ENCODE peak calls at places on chromosomes 16 and 17, in seven cellular contexts. F, Z, O, G, U, J and V are unnamed samples.

GRCh38 chr16:29710227-29711219 is 31.5 kb downstream of the QPRT start:
- DNase-seq in F (peak), Z (peak), O (no peak), G (peak), U (peak), J (no peak), V (peak)

GRCh38 chr16:46690281-46691178 is 1.1 kb downstream of the ORC6 start:
- DNase-seq in F (peak), Z (no peak), O (no peak), G (no peak), U (peak), J (no peak), V (peak)

GRCh38 chr16:73846292-73846849 is 450.2 kb upstream of the PSMD7 start:
- DNase-seq in F (no peak), Z (peak), O (peak), G (no peak), U (peak), J (peak), V (no peak)

GRCh38 chr16:86375370-86375769 is 135.0 kb upstream of the FOXF1 start:
- DNase-seq in F (peak), Z (no peak), O (no peak), G (no peak), U (no peak), J (no peak), V (peak)

GRCh38 chr17:32927724-32928526 is at the start of gene TMEM98:
- DNase-seq in F (peak), Z (peak), O (peak), G (no peak), U (peak), J (peak), V (peak)

GRCh38 chr16:82302007-82302733 is 132.1 kb upstream of the MPHOSPH6 start:
- DNase-seq in F (no peak), Z (peak), O (no peak), G (no peak), U (no peak), J (no peak), V (no peak)

GRCh38 chr17:1197781-1198490 is 18.2 kb upstream of the ABR start:
- DNase-seq in F (no peak), Z (no peak), O (no peak), G (peak), U (no peak), J (no peak), V (peak)

GRCh38 chr17:68646626-68647526 is 45.7 kb upstream of the FAM20A start:
- DNase-seq in F (no peak), Z (no peak), O (no peak), G (no peak), U (no peak), J (no peak), V (no peak)

GRCh38 chr17:77373298-77374169 is 232.8 kb downstream of the SEC14L1 start:
- DNase-seq in F (no peak), Z (peak), O (peak), G (peak), U (peak), J (no peak), V (peak)

GRCh38 chr16:814974-815373 is 14.4 kb upstream of the GNG13 start:
- DNase-seq in F (peak), Z (no peak), O (no peak), G (no peak), U (no peak), J (no peak), V (peak)

GRCh38 chr16:81694494-81695285 is 84.4 kb upstream of the PLCG2 start:
- DNase-seq in F (no peak), Z (no peak), O (no peak), G (no peak), U (no peak), J (no peak), V (no peak)

GRCh38 chr16:5634781-5635180 is 537.2 kb upstream of the EEF2KMT start:
- DNase-seq in F (no peak), Z (no peak), O (no peak), G (no peak), U (no peak), J (no peak), V (no peak)

GRCh38 chr16:54390095-54390494 is 103.5 kb upstream of the IRX3 start:
- DNase-seq in F (no peak), Z (no peak), O (no peak), G (no peak), U (no peak), J (no peak), V (no peak)

GRCh38 chr17:17892731-17893130 is 55.9 kb upstream of the SREBF1 start:
- DNase-seq in F (no peak), Z (no peak), O (no peak), G (peak), U (no peak), J (no peak), V (no peak)

GRCh38 chr17:7982666-7983065 is 19.7 kb upstream of the GUCY2D start:
- DNase-seq in F (peak), Z (no peak), O (no peak), G (no peak), U (no peak), J (no peak), V (no peak)

GRCh38 chr17:6994666-6995246 is 1.1 kb upstream of the ALOX12 start:
- DNase-seq in F (peak), Z (no peak), O (no peak), G (no peak), U (no peak), J (no peak), V (peak)

GRCh38 chr16:85087899-85088569 is 24.2 kb downstream of the CIBAR2 start:
- DNase-seq in F (no peak), Z (no peak), O (no peak), G (peak), U (no peak), J (no peak), V (no peak)

GRCh38 chr17:81579298-81579697 is 27.1 kb upstream of the FAAP100 start:
- DNase-seq in F (no peak), Z (peak), O (no peak), G (no peak), U (no peak), J (no peak), V (no peak)

GRCh38 chr16:27819356-27819755 is 244.2 kb downstream of the GSG1L start:
- DNase-seq in F (no peak), Z (no peak), O (no peak), G (no peak), U (no peak), J (no peak), V (no peak)

GRCh38 chr17:49861150-49861884 is 13.4 kb upstream of the TAC4 start:
- DNase-seq in F (peak), Z (peak), O (peak), G (peak), U (peak), J (peak), V (peak)

GRCh38 chr17:10357768-10358167 is 15.0 kb downstream of the MYH13 start:
- DNase-seq in F (no peak), Z (peak), O (peak), G (peak), U (peak), J (no peak), V (no peak)

GRCh38 chr17:72609501-72609900 is 483.0 kb downstream of the SLC39A11 start:
- DNase-seq in F (peak), Z (no peak), O (no peak), G (no peak), U (no peak), J (no peak), V (no peak)

GRCh38 chr17:69418535-69418934 is 4.0 kb downstream of the MAP2K6 start:
- DNase-seq in F (peak), Z (no peak), O (no peak), G (no peak), U (no peak), J (no peak), V (no peak)

GRCh38 chr17:81983011-81983638 is 5.7 kb downstream of the ASPSCR1 start:
- DNase-seq in F (no peak), Z (no peak), O (no peak), G (no peak), U (no peak), J (no peak), V (no peak)

GRCh38 chr17:48740537-48740936 is 12.0 kb upstream of the HOXB13 start:
- DNase-seq in F (no peak), Z (no peak), O (no peak), G (no peak), U (no peak), J (no peak), V (no peak)

GRCh38 chr17:50133028-50133768 is 3.2 kb upstream of the SAMD14 start:
- DNase-seq in F (peak), Z (peak), O (no peak), G (peak), U (peak), J (no peak), V (peak)

GRCh38 chr16:21708533-21709115 is 44.9 kb downstream of the OTOA start:
- DNase-seq in F (peak), Z (peak), O (peak), G (peak), U (peak), J (peak), V (peak)

GRCh38 chr17:30716461-30717289 is 107.8 kb downstream of the CRLF3 start:
- DNase-seq in F (peak), Z (peak), O (no peak), G (peak), U (peak), J (no peak), V (peak)

GRCh38 chr17:2041561-2042354 is at the start of gene OVCA2:
- DNase-seq in F (peak), Z (peak), O (peak), G (peak), U (peak), J (peak), V (peak)

GRCh38 chr17:29597361-29598172 is 4.6 kb downstream of the ANKRD13B start:
- DNase-seq in F (no peak), Z (no peak), O (peak), G (no peak), U (no peak), J (no peak), V (no peak)

GRCh38 chr17:69655902-69656301 is 241.4 kb downstream of the MAP2K6 start:
- DNase-seq in F (no peak), Z (no peak), O (no peak), G (no peak), U (no peak), J (no peak), V (no peak)

GRCh38 chr16:84199861-84200260 is 8.9 kb downstream of the ADAD2 start:
- DNase-seq in F (no peak), Z (no peak), O (no peak), G (peak), U (no peak), J (no peak), V (no peak)

GRCh38 chr16:79359082-79359481 is 241.5 kb downstream of the MAF start:
- DNase-seq in F (no peak), Z (no peak), O (no peak), G (no peak), U (no peak), J (no peak), V (no peak)

GRCh38 chr16:57824880-57825279 is 22.6 kb upstream of the KIFC3 start:
- DNase-seq in F (no peak), Z (no peak), O (no peak), G (peak), U (peak), J (no peak), V (no peak)

GRCh38 chr16:75620326-75621169 is 2.5 kb downstream of the ADAT1 start:
- DNase-seq in F (no peak), Z (no peak), O (no peak), G (no peak), U (no peak), J (no peak), V (no peak)

GRCh38 chr16:28317040-28317880 is 24.9 kb downstream of the SBK1 start:
- DNase-seq in F (peak), Z (peak), O (peak), G (peak), U (peak), J (peak), V (peak)

GRCh38 chr17:57927048-57927723 is 28.0 kb downstream of the CUEDC1 start:
- DNase-seq in F (peak), Z (no peak), O (no peak), G (no peak), U (peak), J (peak), V (no peak)

GRCh38 chr17:7704601-7705268 is at the start of gene EFNB3:
- DNase-seq in F (no peak), Z (peak), O (peak), G (peak), U (peak), J (peak), V (peak)

GRCh38 chr16:56708418-56708817 is 21.5 kb upstream of the NUP93 start:
- DNase-seq in F (no peak), Z (no peak), O (no peak), G (no peak), U (no peak), J (no peak), V (no peak)
- H2AK5ac ChIP-seq in F (no peak), Z (no peak), O (no peak), G (no peak), U (no peak), J (no peak), V (no peak)

GRCh38 chr17:36653374-36653773 is 52.0 kb downstream of the MRM1 start:
- DNase-seq in F (no peak), Z (no peak), O (no peak), G (no peak), U (no peak), J (no peak), V (no peak)
- H3K23ac ChIP-seq in F (no peak), Z (no peak), O (no peak), G (no peak), U (no peak), J (peak), V (no peak)

DNA sequence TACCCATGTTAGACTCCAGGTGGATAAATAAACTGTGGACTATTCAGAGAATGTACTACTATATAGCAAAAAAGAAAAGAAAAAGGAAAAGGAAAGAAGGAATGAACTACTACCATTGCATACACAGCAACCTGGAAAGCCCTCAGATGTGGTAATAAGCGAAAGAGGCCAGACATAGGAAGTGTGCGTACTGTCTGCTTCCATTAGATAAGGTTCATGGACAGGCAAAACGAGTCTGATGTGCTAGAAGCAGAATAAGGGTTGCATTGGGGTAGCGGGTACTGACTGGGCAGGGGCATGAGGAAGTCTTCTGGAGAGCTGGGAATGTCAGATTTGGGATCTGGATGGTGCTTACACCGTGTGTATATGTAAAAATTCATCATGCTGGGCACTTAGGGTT is 21.8 kb downstream of the CLEC16A start:
- DNase-seq in F (no peak), Z (no peak), O (no peak), G (no peak), U (no peak), J (no peak), V (no peak)
- H3K18ac ChIP-seq in F (no peak), Z (no peak), O (no peak), G (no peak), U (no peak), J (no peak), V (no peak)

GRCh38 chr16:30985401-30986128 is 558 bp downstream of the HSD3B7 start:
- DNase-seq in F (no peak), Z (peak), O (peak), G (peak), U (peak), J (no peak), V (peak)
- H2AK5ac ChIP-seq in F (peak), Z (no peak), O (no peak), G (no peak), U (no peak), J (peak), V (no peak)

GRCh38 chr16:89784409-89784808 is 32.0 kb downstream of the FANCA start:
- DNase-seq in F (no peak), Z (no peak), O (no peak), G (no peak), U (no peak), J (no peak), V (no peak)
- H3K23ac ChIP-seq in F (no peak), Z (no peak), O (no peak), G (no peak), U (no peak), J (no peak), V (no peak)

GRCh38 chr17:43360376-43360738 is 38.4 kb upstream of the ARL4D start:
- DNase-seq in F (peak), Z (no peak), O (no peak), G (peak), U (no peak), J (no peak), V (no peak)

GRCh38 chr17:43365356-43365755 is 33.4 kb upstream of the ARL4D start:
- DNase-seq in F (no peak), Z (no peak), O (no peak), G (no peak), U (no peak), J (no peak), V (no peak)

GRCh38 chr17:43363926-43364285 is 34.9 kb upstream of the ARL4D start:
- DNase-seq in F (no peak), Z (no peak), O (no peak), G (no peak), U (no peak), J (no peak), V (no peak)

GRCh38 chr17:43360739-43361498 is 37.9 kb upstream of the ARL4D start:
- DNase-seq in F (peak), Z (peak), O (peak), G (peak), U (peak), J (peak), V (peak)

GRCh38 chr17:43363181-43363925 is 35.4 kb upstream of the ARL4D start:
- DNase-seq in F (no peak), Z (no peak), O (no peak), G (no peak), U (no peak), J (no peak), V (no peak)
- H3K18ac ChIP-seq in F (no peak), Z (no peak), O (peak), G (no peak), U (no peak), J (peak), V (no peak)

GRCh38 chr17:39704821-39705551 is 5.1 kb downstream of the ERBB2 start:
- DNase-seq in F (peak), Z (peak), O (peak), G (peak), U (peak), J (no peak), V (peak)

GRCh38 chr17:39703913-39704312 is 4.0 kb downstream of the ERBB2 start:
- DNase-seq in F (no peak), Z (no peak), O (no peak), G (no peak), U (no peak), J (no peak), V (no peak)

GRCh38 chr17:39706383-39706782 is 6.5 kb downstream of the ERBB2 start:
- DNase-seq in F (no peak), Z (no peak), O (no peak), G (no peak), U (no peak), J (no peak), V (no peak)

GRCh38 chr17:39706921-39707337 is 7.1 kb downstream of the ERBB2 start:
- DNase-seq in F (no peak), Z (no peak), O (no peak), G (no peak), U (no peak), J (no peak), V (no peak)

GRCh38 chr17:39705786-39706348 is 6.0 kb downstream of the ERBB2 start:
- DNase-seq in F (no peak), Z (peak), O (no peak), G (peak), U (no peak), J (no peak), V (no peak)
- H2AK5ac ChIP-seq in F (no peak), Z (no peak), O (no peak), G (no peak), U (no peak), J (peak), V (no peak)

DNA sequence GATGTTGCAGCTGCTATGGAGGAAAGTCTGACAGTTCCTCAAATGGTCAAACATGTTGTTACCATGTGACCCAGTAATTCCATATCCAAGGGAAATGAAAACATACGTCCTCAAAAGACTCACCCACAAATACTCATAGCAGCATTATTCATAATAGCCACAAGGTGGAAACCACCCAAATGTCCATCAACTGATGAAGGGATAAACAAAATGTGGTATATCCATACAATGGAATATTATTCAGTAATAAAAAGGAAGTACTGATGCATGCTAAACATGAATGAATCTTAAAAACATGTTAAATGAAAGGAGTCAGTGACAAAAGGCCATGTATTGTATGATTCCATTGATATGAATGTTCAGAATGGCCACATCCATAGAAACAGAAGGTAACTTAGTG is 140.3 kb downstream of the PITPNC1 start:
- DNase-seq in F (no peak), Z (no peak), O (no peak), G (no peak), U (no peak), J (no peak), V (no peak)
- H3K23ac ChIP-seq in F (no peak), Z (no peak), O (no peak), G (no peak), U (no peak), J (no peak), V (no peak)